ENCODE peak calls at places on chromosomes 2 and 18, in nine cellular contexts. N is cardiac muscle cell, U is A549, C is fibroblast of the aortic adventitia, P is fibroblast of mammary gland, Q is astrocyte of the spinal cord, T is astrocyte of the cerebellum, S is fibroblast of pulmonary artery, D is fibroblast of lung. W is an unnamed sample.
A peak's percentile ranks its signal among the peaks of the same experiment; 100 is the strongest.

GRCh38 chr2:222919841-222920609 is 59.2 kb downstream of the ACSL3 start:
- DNase-seq in D (peak; percentile 96), S (peak; percentile 79), Q (peak; percentile 93), T (peak; percentile 63), U (peak; percentile 34), C (peak; percentile 85), N (peak; percentile 76), P (peak; percentile 97), W (peak; percentile 44)

GRCh38 chr18:10386049-10386448 is 68.4 kb upstream of the APCDD1 start:
- DNase-seq in D (no peak), U (no peak), S (no peak), N (no peak), T (no peak), Q (no peak), C (no peak), P (no peak), W (no peak)

GRCh38 chr2:119387381-119388129 is 20.8 kb downstream of the DBI start:
- DNase-seq in C (peak; percentile 92), U (peak; percentile 21), Q (peak; percentile 69), D (peak; percentile 80), N (peak; percentile 94), T (peak; percentile 60), P (peak; percentile 91), S (peak; percentile 91), W (peak; percentile 84)

GRCh38 chr18:22320736-22321135 is 97.0 kb downstream of the CTAGE1 start:
- DNase-seq in C (no peak), N (peak; percentile 50), Q (no peak), P (no peak), S (peak; percentile 18), D (no peak), U (no peak), T (no peak), W (no peak)

GRCh38 chr2:234606906-234607305 is 110.0 kb upstream of the ARL4C start:
- DNase-seq in Q (no peak), N (no peak), C (peak; percentile 24), D (peak; percentile 65), P (no peak), S (no peak), T (no peak), U (no peak), W (no peak)

GRCh38 chr18:6917082-6917481 is 187.6 kb downstream of the ARHGAP28 start:
- DNase-seq in D (no peak), U (no peak), P (peak; percentile 18), N (no peak), Q (no peak), T (no peak), C (no peak), S (no peak), W (peak; percentile 68)

GRCh38 chr2:192124576-192124975 is 70.2 kb downstream of the TMEFF2 start:
- DNase-seq in P (peak; percentile 16), T (peak; percentile 32), U (no peak), D (peak; percentile 86), S (no peak), C (no peak), Q (peak; percentile 41), N (no peak), W (no peak)

GRCh38 chr2:3025261-3025660 is 352.4 kb downstream of the EIPR1 start:
- DNase-seq in D (no peak), T (no peak), U (no peak), Q (no peak), S (no peak), P (no peak), C (no peak), N (no peak), W (no peak)

GRCh38 chr18:79422022-79422782 is 26.5 kb downstream of the NFATC1 start:
- DNase-seq in N (peak; percentile 52), T (peak; percentile 69), Q (peak; percentile 86), C (peak; percentile 47), S (no peak), U (no peak), D (peak; percentile 69), P (peak; percentile 80), W (no peak)

GRCh38 chr18:36766836-36767235 is 62.0 kb downstream of the TPGS2 start:
- DNase-seq in Q (no peak), N (no peak), D (peak; percentile 15), U (no peak), T (no peak), S (no peak), C (peak; percentile 28), P (no peak), W (no peak)

GRCh38 chr2:47272031-47272864 is 117.1 kb upstream of the STPG4 start:
- DNase-seq in T (no peak), D (peak; percentile 64), U (peak; percentile 86), P (peak; percentile 45), C (peak; percentile 47), S (peak; percentile 50), N (peak; percentile 70), Q (peak; percentile 53), W (peak; percentile 46)

GRCh38 chr18:23812566-23813440 is 123.5 kb downstream of the LAMA3 start:
- DNase-seq in U (peak; percentile 8), C (peak; percentile 59), D (peak; percentile 12), P (peak; percentile 50), Q (peak; percentile 35), S (peak; percentile 48), N (peak; percentile 42), T (no peak), W (peak; percentile 48)

GRCh38 chr2:39119732-39120520 is 925 bp downstream of the SOS1 start:
- DNase-seq in U (peak; percentile 58), P (peak; percentile 49), T (no peak), C (peak; percentile 49), D (peak; percentile 63), Q (peak; percentile 53), S (peak; percentile 55), N (peak; percentile 67), W (peak; percentile 74)

GRCh38 chr2:233982421-233983121 is 65.4 kb downstream of the TRPM8 start:
- DNase-seq in T (peak; percentile 88), C (peak; percentile 85), S (peak; percentile 80), P (peak; percentile 96), D (peak; percentile 98), N (peak; percentile 74), U (peak; percentile 47), Q (peak; percentile 95), W (peak; percentile 90)

GRCh38 chr2:71150082-71150816 is 19.8 kb downstream of the MPHOSPH10 start:
- DNase-seq in T (no peak), C (no peak), S (no peak), P (no peak), N (peak; percentile 10), D (no peak), U (no peak), Q (no peak), W (peak; percentile 15)
- TF ChIP-seq CTCF in T (no peak), C (no peak), S (no peak), P (no peak), N (no peak), D (no peak), U (no peak), Q (no peak), W (no peak)

GRCh38 chr2:202036601-202037037 is 3.0 kb downstream of the FZD7 start:
- DNase-seq in P (peak; percentile 18), T (no peak), C (peak; percentile 23), N (no peak), D (peak; percentile 65), S (no peak), Q (peak; percentile 77), U (no peak), W (no peak)

GRCh38 chr2:202038471-202039277 is 5.0 kb downstream of the FZD7 start:
- DNase-seq in T (no peak), U (peak; percentile 63), Q (peak; percentile 66), S (no peak), C (peak; percentile 49), D (peak; percentile 75), N (no peak), P (peak; percentile 38), W (peak; percentile 26)

GRCh38 chr2:202035941-202036372 is 2.3 kb downstream of the FZD7 start:
- DNase-seq in N (no peak), T (no peak), D (peak; percentile 56), U (no peak), Q (peak; percentile 60), S (no peak), C (peak; percentile 15), P (peak; percentile 7), W (no peak)

GRCh38 chr2:202035089-202035940 is 1.7 kb downstream of the FZD7 start:
- DNase-seq in S (peak; percentile 56), N (peak; percentile 71), D (peak; percentile 83), C (peak; percentile 66), Q (peak; percentile 86), T (no peak), U (no peak), P (peak; percentile 74), W (peak; percentile 40)

DNA sequence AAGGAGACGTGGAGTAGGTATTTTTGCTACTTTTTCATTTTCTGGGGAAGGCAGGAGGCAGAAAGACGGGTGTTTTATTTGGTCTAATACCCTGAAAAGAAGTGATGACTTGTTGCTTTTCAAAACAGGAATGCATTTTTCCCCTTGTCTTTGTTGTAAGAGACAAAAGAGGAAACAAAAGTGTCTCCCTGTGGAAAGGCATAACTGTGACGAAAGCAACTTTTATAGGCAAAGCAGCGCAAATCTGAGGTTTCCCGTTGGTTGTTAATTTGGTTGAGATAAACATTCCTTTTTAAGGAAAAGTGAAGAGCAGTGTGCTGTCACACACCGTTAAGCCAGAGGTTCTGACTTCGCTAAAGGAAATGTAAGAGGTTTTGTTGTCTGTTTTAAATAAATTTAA is 3.4 kb downstream of the FZD7 start:
- DNase-seq in T (no peak), Q (peak; percentile 59), D (peak; percentile 61), S (no peak), P (peak; percentile 53), N (no peak), U (no peak), C (peak; percentile 25), W (no peak)
- H3K4me3 ChIP-seq in T (peak overlapping the region; percentile 72), Q (peak overlapping the region; percentile 73), D (peak overlapping the region; percentile 84), S (no peak overlapping the region), P (peak overlapping the region; percentile 58), N (peak overlapping the region; percentile 86), U (no peak overlapping the region), C (peak overlapping the region; percentile 79), W (no peak overlapping the region)

GRCh38 chr2:535222-535621 is 142.0 kb downstream of the TMEM18 start:
- DNase-seq in Q (no peak), D (no peak), N (no peak), P (no peak), S (no peak), C (no peak), T (no peak), U (no peak), W (no peak)
- TF ChIP-seq CTCF in Q (no peak), D (no peak), N (no peak), P (peak; percentile 4), S (no peak), C (no peak), T (no peak), U (no peak), W (no peak)

DNA sequence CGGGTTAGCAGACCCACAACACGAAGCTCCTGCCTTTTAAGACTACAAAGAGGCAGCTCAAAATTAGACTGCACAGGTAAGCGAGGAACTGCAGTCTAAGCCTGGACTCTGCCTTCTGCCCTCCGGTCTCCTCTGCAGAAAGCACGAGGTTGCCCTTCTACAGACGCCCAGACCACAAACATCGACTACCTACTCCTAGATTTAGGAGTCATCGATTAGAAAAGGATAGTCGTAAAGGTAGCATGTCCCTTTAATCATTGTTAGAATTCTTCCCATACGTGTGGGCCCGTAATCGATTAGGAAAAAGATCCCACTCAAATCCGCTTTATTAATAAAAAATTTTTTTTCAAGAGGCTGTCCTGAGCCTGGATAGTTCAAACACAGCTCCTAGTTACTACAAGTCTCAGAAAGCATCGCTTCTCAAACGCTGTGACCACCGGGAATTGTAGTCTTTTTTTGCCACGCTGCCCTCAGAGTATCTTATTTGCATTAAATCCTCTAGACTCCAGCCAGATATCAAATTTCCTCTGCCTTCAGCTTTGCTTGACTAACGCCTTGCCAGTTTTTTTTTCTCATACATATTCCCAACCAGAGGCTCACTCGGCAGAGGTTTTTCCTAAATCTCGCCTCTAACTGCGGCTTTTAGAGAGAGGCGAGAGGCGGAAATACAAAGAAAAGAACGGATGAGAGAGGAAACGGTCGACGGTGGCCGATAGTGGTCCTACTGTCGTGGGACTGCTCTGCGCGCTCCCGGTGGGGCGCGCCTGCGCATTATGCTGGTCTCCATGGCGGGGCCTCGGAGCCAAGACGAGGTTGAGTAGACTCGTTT is at the start of the genes CARF and WDR12:
- DNase-seq in N (peak; percentile 96), Q (peak; percentile 96), U (peak; percentile 95), P (peak; percentile 94), T (peak; percentile 86), C (peak; percentile 95), S (peak; percentile 96), D (peak; percentile 95), W (peak; percentile 94)
- H3K4me3 ChIP-seq in N (peak within 1 kb of the TSS; percentile 91), Q (peak within 1 kb of the TSS; percentile 90), U (peak within 1 kb of the TSS; percentile 84), P (peak within 1 kb of the TSS; percentile 100), T (peak within 1 kb of the TSS; percentile 91), C (peak within 1 kb of the TSS; percentile 95), S (peak within 1 kb of the TSS; percentile 86), D (peak within 1 kb of the TSS; percentile 94), W (peak within 1 kb of the TSS; percentile 99)

W was measured in epithelial cell of esophagus.